ENCODE peak calls at places on chromosomes 5 and 9, in four cellular contexts. T, Y, E and J are unnamed samples.

GRCh38 chr5:8825161-8825757 is 720.6 kb downstream of the SEMA5A start:
- DNase-seq in T (no peak), Y (no peak), E (no peak), J (no peak)

GRCh38 chr5:174799146-174799545 is 74.8 kb downstream of the MSX2 start:
- DNase-seq in T (no peak), Y (no peak), E (no peak), J (no peak)

GRCh38 chr9:113808391-113809191 is 67.5 kb upstream of the ZNF618 start:
- DNase-seq in T (peak; percentile 7), Y (peak; percentile 38), E (no peak), J (no peak)

GRCh38 chr9:74035786-74036185 is 461.3 kb upstream of the RORB start:
- DNase-seq in T (no peak), Y (no peak), E (no peak), J (no peak)

GRCh38 chr9:36144322-36145206 is 8.0 kb downstream of the GLIPR2 start:
- DNase-seq in T (no peak), Y (no peak), E (no peak), J (no peak)

GRCh38 chr5:132414634-132415377 is 45.3 kb downstream of the SLC22A5 start:
- DNase-seq in T (no peak), Y (no peak), E (no peak), J (peak; percentile 58)

GRCh38 chr9:121463026-121463827 is 36.4 kb downstream of the GGTA1 start:
- DNase-seq in T (peak; percentile 35), Y (peak; percentile 51), E (no peak), J (no peak)

GRCh38 chr5:141951341-141951781 is 6.6 kb downstream of the PCDH12 start:
- DNase-seq in T (no peak), Y (no peak), E (no peak), J (no peak)

GRCh38 chr5:114857951-114858401 is 311.7 kb downstream of the TRIM36 start:
- DNase-seq in T (no peak), Y (no peak), E (no peak), J (no peak)

GRCh38 chr9:7206221-7206758 is 448.5 kb downstream of the KDM4C start:
- DNase-seq in T (peak; percentile 71), Y (no peak), E (no peak), J (no peak)

GRCh38 chr9:136234597-136234996 is 11.0 kb downstream of the QSOX2 start:
- DNase-seq in T (no peak), Y (no peak), E (no peak), J (no peak)

GRCh38 chr5:35183243-35183955 is 46.9 kb downstream of the PRLR start:
- DNase-seq in T (peak; percentile 80), Y (no peak), E (peak; percentile 19), J (no peak)

GRCh38 chr5:101950050-101950449 is 346.0 kb downstream of the SLCO4C1 start:
- DNase-seq in T (no peak), Y (no peak), E (no peak), J (no peak)

GRCh38 chr9:29865764-29866313 is 2292.6 kb upstream of the C9orf72 start:
- DNase-seq in T (no peak), Y (no peak), E (no peak), J (no peak)

GRCh38 chr5:81763294-81763928 is 12.5 kb upstream of the SSBP2 start:
- DNase-seq in T (no peak), Y (no peak), E (no peak), J (no peak)

GRCh38 chr5:125422342-125422741 is 675.9 kb upstream of the ZNF608 start:
- DNase-seq in T (no peak), Y (no peak), E (no peak), J (no peak)

GRCh38 chr9:106616026-106616425 is 246.9 kb upstream of the ZNF462 start:
- DNase-seq in T (no peak), Y (no peak), E (no peak), J (no peak)

GRCh38 chr9:76703270-76703669 is 61.0 kb upstream of the PCA3 start:
- DNase-seq in T (no peak), Y (no peak), E (no peak), J (no peak)

GRCh38 chr5:135129307-135129706 is 95.3 kb upstream of the PITX1 start:
- DNase-seq in T (no peak), Y (no peak), E (no peak), J (no peak)

GRCh38 chr5:38207343-38207742 is 51.0 kb upstream of the EGFLAM start:
- DNase-seq in T (no peak), Y (no peak), E (no peak), J (no peak)

GRCh38 chr5:140345919-140346347 is 470 bp downstream of the HBEGF start:
- DNase-seq in T (peak; percentile 75), Y (peak; percentile 76), E (peak; percentile 87), J (peak; percentile 52)

GRCh38 chr9:89022071-89022721 is 30.9 kb downstream of the S1PR3 start:
- DNase-seq in T (peak; percentile 82), Y (no peak), E (no peak), J (peak; percentile 81)

GRCh38 chr9:107438211-107439030 is 51.1 kb downstream of the KLF4 start:
- DNase-seq in T (no peak), Y (no peak), E (no peak), J (no peak)

GRCh38 chr5:14108170-14108996 is 34.8 kb upstream of the TRIO start:
- DNase-seq in T (peak; percentile 56), Y (peak; percentile 51), E (peak; percentile 52), J (peak; percentile 30)

GRCh38 chr9:76521244-76521673 is 62.3 kb downstream of the GCNT1 start:
- DNase-seq in T (peak; percentile 57), Y (no peak), E (no peak), J (peak; percentile 28)

GRCh38 chr5:87733918-87734317 is 321.2 kb upstream of the CCNH start:
- DNase-seq in T (no peak), Y (no peak), E (no peak), J (no peak)

GRCh38 chr9:83355024-83355444 is 183.2 kb downstream of the FRMD3 start:
- DNase-seq in T (no peak), Y (peak; percentile 58), E (no peak), J (no peak)

GRCh38 chr9:122218070-122218884 is 10.5 kb downstream of the LHX6 start:
- DNase-seq in T (no peak), Y (no peak), E (no peak), J (no peak)

GRCh38 chr5:147481857-147482256 is 28.0 kb downstream of the DPYSL3 start:
- DNase-seq in T (no peak), Y (no peak), E (no peak), J (no peak)

GRCh38 chr5:29588276-29588675 is 1605.2 kb upstream of the CDH6 start:
- DNase-seq in T (no peak), Y (no peak), E (no peak), J (no peak)

GRCh38 chr5:104452554-104452953 is 890.0 kb upstream of the NUDT12 start:
- DNase-seq in T (no peak), Y (no peak), E (no peak), J (no peak)

GRCh38 chr9:6692891-6693361 is 47.4 kb upstream of the GLDC start:
- DNase-seq in T (no peak), Y (no peak), E (no peak), J (no peak)

GRCh38 chr9:122005597-122005996 is 87.5 kb downstream of the TTLL11 start:
- DNase-seq in T (no peak), Y (no peak), E (no peak), J (no peak)

GRCh38 chr5:149470942-149471341 is 80.3 kb downstream of the CSNK1A1 start:
- DNase-seq in T (no peak), Y (no peak), E (no peak), J (no peak)

GRCh38 chr5:149472399-149472798 is 78.8 kb downstream of the CSNK1A1 start:
- DNase-seq in T (no peak), Y (no peak), E (peak; percentile 11), J (no peak)

GRCh38 chr5:149473441-149473840 is 77.8 kb downstream of the CSNK1A1 start:
- DNase-seq in T (no peak), Y (no peak), E (no peak), J (no peak)

GRCh38 chr5:149474198-149474597 is 77.0 kb downstream of the CSNK1A1 start:
- DNase-seq in T (no peak), Y (no peak), E (peak; percentile 58), J (peak; percentile 58)

DNA sequence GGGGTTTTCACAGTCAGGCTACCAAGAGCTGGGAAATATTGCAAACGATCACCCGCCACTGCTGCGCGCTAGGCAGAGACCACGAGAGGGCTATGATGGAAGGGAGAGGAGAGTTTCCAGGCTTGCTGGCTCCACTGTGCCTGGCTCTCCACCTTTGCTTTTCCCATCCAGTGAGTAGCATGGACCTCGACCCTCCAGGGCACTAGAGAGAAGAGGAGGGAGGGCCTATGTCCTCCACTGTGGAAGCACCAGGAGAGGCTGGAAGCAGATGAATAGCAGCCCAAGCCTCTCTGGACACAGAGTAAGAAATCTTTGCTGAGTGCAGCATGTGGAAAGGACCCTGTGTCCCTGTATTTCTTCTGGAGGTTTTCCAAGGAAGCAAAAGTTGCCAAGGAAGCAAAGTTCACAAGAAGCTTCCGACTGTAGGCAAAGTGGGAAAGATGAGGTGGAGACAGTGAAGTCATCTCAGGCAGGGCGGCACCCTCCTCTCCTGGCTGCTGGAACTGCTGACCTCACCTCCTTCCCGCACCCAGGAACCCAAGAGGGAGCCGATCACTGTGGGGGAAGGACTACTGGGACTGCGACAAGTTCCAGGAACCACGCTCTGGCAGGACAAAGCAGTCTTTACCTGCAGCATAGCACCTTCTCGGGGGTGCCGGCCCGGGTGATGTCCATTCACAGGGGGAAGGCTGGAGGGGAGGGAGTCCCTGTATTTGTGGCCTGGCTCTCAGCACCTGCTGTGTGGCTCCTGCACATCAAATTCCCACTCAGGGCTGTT is 79.6 kb downstream of the CSNK1A1 start:
- DNase-seq in T (no peak), Y (no peak), E (peak; percentile 14), J (peak; percentile 53)
- TF ChIP-seq POLR2A in T (no peak), Y (no peak), E (no peak), J (no peak)

GRCh38 chr9:70551391-70551790 is 136.9 kb upstream of the KLF9 start:
- DNase-seq in T (no peak), Y (no peak), E (no peak), J (no peak)

GRCh38 chr9:70556736-70557135 is 142.3 kb upstream of the KLF9 start:
- DNase-seq in T (no peak), Y (no peak), E (no peak), J (no peak)

GRCh38 chr9:70552561-70552960 is 138.1 kb upstream of the KLF9 start:
- DNase-seq in T (no peak), Y (no peak), E (no peak), J (no peak)

GRCh38 chr9:70554881-70555280 is 140.4 kb upstream of the KLF9 start:
- DNase-seq in T (peak; percentile 12), Y (no peak), E (no peak), J (no peak)

GRCh38 chr9:70553718-70554673 is 139.5 kb upstream of the KLF9 start:
- DNase-seq in T (peak; percentile 89), Y (no peak), E (no peak), J (peak; percentile 14)
- H3K27ac ChIP-seq in T (peak overlapping the region; percentile 58), Y (no peak overlapping the region), E (no peak overlapping the region), J (no peak overlapping the region)

GRCh38 chr5:170388240-170388639 is 927 bp downstream of the KCNMB1 start:
- DNase-seq in T (no peak), Y (no peak), E (no peak), J (no peak)
- H3K4me3 ChIP-seq in T (no peak overlapping the region), Y (no peak overlapping the region), E (no peak overlapping the region), J (peak overlapping the region; percentile 11)

GRCh38 chr5:177425801-177426565 is 493 bp upstream of the GRK6 start:
- DNase-seq in T (peak; percentile 100), Y (peak; percentile 100), E (peak; percentile 100), J (peak; percentile 100)

GRCh38 chr5:177425196-177425800 is 1.2 kb upstream of the GRK6 start:
- DNase-seq in T (peak; percentile 49), Y (no peak), E (no peak), J (peak; percentile 31)

GRCh38 chr5:177427211-177427822 is 841 bp downstream of the GRK6 start:
- DNase-seq in T (no peak), Y (no peak), E (no peak), J (peak; percentile 29)

GRCh38 chr5:177427919-177428573 is 1.6 kb downstream of the GRK6 start:
- DNase-seq in T (no peak), Y (no peak), E (no peak), J (no peak)

GRCh38 chr5:177426566-177427210 is at the start of gene GRK6:
- DNase-seq in T (peak; percentile 58), Y (peak; percentile 42), E (no peak), J (peak; percentile 21)
- TF ChIP-seq POLR2A in T (peak; percentile 76), Y (no peak), E (peak; percentile 78), J (no peak)